ENCODE peak calls at places on chromosomes 11 and 22, in nine cellular contexts. Y, Q, H, K, L, A, F, B and V are unnamed samples.

GRCh38 chr11:7520011-7520942 is 6.5 kb downstream of the PPFIBP2 start:
- DNase-seq in K (no peak), A (peak), L (no peak), Y (no peak), B (no peak), Q (no peak), H (no peak), F (no peak), V (no peak)

GRCh38 chr22:35930933-35931332 is 97.7 kb downstream of the RBFOX2 start:
- DNase-seq in F (peak), H (peak), L (peak), Y (no peak), Q (peak), B (peak), A (peak), K (no peak), V (peak)

GRCh38 chr22:39388261-39389011 is 11.1 kb upstream of the TAB1 start:
- DNase-seq in K (peak), Q (peak), A (peak), F (peak), H (peak), B (peak), L (peak), Y (peak), V (peak)

GRCh38 chr22:25566812-25567211 is 2.3 kb downstream of the GRK3 start:
- DNase-seq in Y (no peak), Q (no peak), A (peak), H (no peak), L (no peak), B (no peak), K (no peak), F (no peak), V (no peak)

GRCh38 chr11:61486004-61486615 is 22.4 kb upstream of the LRRC10B start:
- DNase-seq in H (no peak), F (no peak), B (no peak), L (no peak), A (no peak), K (no peak), Q (no peak), Y (no peak), V (no peak)

GRCh38 chr11:40054631-40055030 is 1404.8 kb downstream of the LRRC4C start:
- DNase-seq in H (no peak), B (no peak), F (no peak), A (no peak), L (no peak), K (no peak), Y (no peak), Q (no peak), V (no peak)

GRCh38 chr22:30637701-30638114 is 2.1 kb downstream of the SLC35E4 start:
- DNase-seq in Q (no peak), K (no peak), Y (no peak), A (no peak), H (no peak), F (no peak), L (no peak), B (peak), V (no peak)

GRCh38 chr11:14380947-14381555 is 22.1 kb upstream of the RRAS2 start:
- DNase-seq in Q (peak), H (no peak), A (no peak), K (peak), F (peak), Y (peak), L (no peak), B (peak), V (no peak)

GRCh38 chr11:64501500-64502427 is 89.3 kb upstream of the SLC22A12 start:
- DNase-seq in H (no peak), Q (no peak), B (no peak), L (no peak), K (no peak), A (no peak), F (no peak), Y (no peak), V (no peak)

GRCh38 chr22:40218152-40218551 is 40.4 kb downstream of the TNRC6B start:
- DNase-seq in L (no peak), K (no peak), H (no peak), Q (no peak), B (no peak), F (no peak), A (no peak), Y (no peak), V (no peak)

GRCh38 chr22:40609216-40609615 is 27.3 kb downstream of the MRTFA start:
- DNase-seq in K (no peak), L (no peak), H (no peak), F (no peak), Y (no peak), B (no peak), Q (no peak), A (no peak), V (no peak)

GRCh38 chr11:133784359-133784758 is 61.0 kb downstream of the SPATA19 start:
- DNase-seq in L (no peak), Q (no peak), K (no peak), B (no peak), Y (no peak), H (no peak), F (no peak), A (no peak), V (no peak)

GRCh38 chr11:8810331-8811301 is 100.4 kb upstream of the AKIP1 start:
- DNase-seq in F (peak), Q (peak), Y (peak), B (peak), K (peak), A (peak), H (peak), L (no peak), V (peak)

GRCh38 chr11:74316772-74317505 is 5.5 kb upstream of the P4HA3 start:
- DNase-seq in A (no peak), F (peak), Y (no peak), K (no peak), Q (peak), L (no peak), H (no peak), B (no peak), V (no peak)

GRCh38 chr11:62958547-62959071 is 26.2 kb downstream of the SLC22A6 start:
- DNase-seq in A (no peak), B (no peak), Y (peak), L (peak), H (peak), K (no peak), Q (peak), F (no peak), V (no peak)

GRCh38 chr11:69308531-69308930 is 14.6 kb downstream of the MYEOV start:
- DNase-seq in Y (no peak), F (no peak), Q (no peak), A (no peak), B (no peak), L (no peak), H (no peak), K (no peak), V (no peak)

GRCh38 chr22:45413368-45414211 is at the start of the genes RIBC2 and SMC1B:
- DNase-seq in L (peak), A (peak), F (peak), B (peak), H (no peak), Q (peak), Y (peak), K (peak), V (peak)

GRCh38 chr11:126645206-126645605 is 289.7 kb downstream of the ST3GAL4 start:
- DNase-seq in F (no peak), H (no peak), K (no peak), A (no peak), Q (peak), Y (no peak), B (no peak), L (no peak), V (no peak)

GRCh38 chr22:38021201-38021600 is 36.0 kb upstream of the PICK1 start:
- DNase-seq in F (no peak), A (no peak), K (no peak), L (no peak), B (no peak), Q (no peak), Y (no peak), H (no peak), V (no peak)

GRCh38 chr11:110000858-110001257 is 92.3 kb upstream of the ZC3H12C start:
- DNase-seq in A (no peak), K (no peak), H (no peak), Q (peak), B (no peak), F (no peak), Y (no peak), L (no peak), V (no peak)

GRCh38 chr11:19253817-19254216 is 13.1 kb upstream of the E2F8 start:
- DNase-seq in L (no peak), Q (no peak), B (peak), F (no peak), K (no peak), Y (no peak), A (no peak), H (no peak), V (no peak)

GRCh38 chr22:45014658-45015057 is 4.9 kb upstream of the PHF21B start:
- DNase-seq in Q (no peak), A (no peak), L (no peak), B (peak), Y (no peak), H (no peak), F (no peak), K (no peak), V (no peak)

GRCh38 chr22:50687829-50688228 is 15.2 kb downstream of the SHANK3 start:
- DNase-seq in L (no peak), A (no peak), F (no peak), H (no peak), K (no peak), Q (no peak), B (no peak), Y (no peak), V (no peak)

GRCh38 chr11:10749476-10749875 is 1.6 kb upstream of the CTR9 start:
- DNase-seq in F (no peak), B (no peak), Y (no peak), K (no peak), Q (no peak), H (no peak), L (no peak), A (no peak), V (no peak)

GRCh38 chr11:1222491-1223345 is at the start of gene MUC5B:
- DNase-seq in H (no peak), K (no peak), Q (no peak), F (no peak), A (no peak), L (no peak), B (no peak), Y (no peak), V (no peak)